ENCODE peak calls at places on chromosomes 11 and 22, in four cellular contexts. B is activated B cell treated with CpG ODN at 0.5 μM for 24 hours, G is mammary epithelial cell, C is progenitor cell of endocrine pancreas. U is an unnamed sample.
A peak's percentile ranks its signal among the peaks of the same experiment; 100 is the strongest.

GRCh38 chr22:36224245-36224644 is 15.1 kb downstream of the APOL2 start:
- DNase-seq in G (peak; percentile 24), B (no peak), C (no peak), U (no peak)

GRCh38 chr11:119108151-119108856 is 1.2 kb downstream of the C2CD2L start:
- DNase-seq in C (no peak), G (peak; percentile 37), B (no peak), U (no peak)

GRCh38 chr11:117424781-117425180 is 97.1 kb downstream of the CEP164 start:
- DNase-seq in C (no peak), G (no peak), B (no peak), U (no peak)

GRCh38 chr11:46456676-46457432 is 65.3 kb upstream of the CHRM4 start:
- DNase-seq in G (no peak), C (no peak), B (no peak), U (no peak)

GRCh38 chr11:123083623-123084029 is 21.7 kb upstream of the HSPA8 start:
- DNase-seq in B (no peak), C (no peak), G (peak; percentile 94), U (peak; percentile 83)

GRCh38 chr22:31125521-31126117 is 2.9 kb downstream of the INPP5J start:
- DNase-seq in G (no peak), C (no peak), B (no peak), U (no peak)

GRCh38 chr11:78030429-78031325 is 7.6 kb upstream of the KCTD14 start:
- DNase-seq in G (peak; percentile 40), C (no peak), B (no peak), U (no peak)

GRCh38 chr11:39817248-39817647 is 1642.2 kb downstream of the LRRC4C start:
- DNase-seq in C (no peak), B (no peak), G (no peak), U (no peak)

GRCh38 chr11:45180888-45181594 is 34.6 kb downstream of the PRDM11 start:
- DNase-seq in C (peak; percentile 48), B (peak; percentile 41), G (peak; percentile 55), U (no peak)

GRCh38 chr11:43359432-43359818 is 705 bp downstream of the TTC17 start:
- DNase-seq in G (peak; percentile 36), C (no peak), B (no peak), U (no peak)

GRCh38 chr11:65488273-65489058 is 10.4 kb upstream of the MALAT1 start:
- DNase-seq in B (no peak), C (no peak), G (peak; percentile 46), U (no peak)

GRCh38 chr11:35945137-35945518 is 1.3 kb downstream of the LDLRAD3 start:
- DNase-seq in G (no peak), C (no peak), B (no peak), U (no peak)

GRCh38 chr11:73577496-73577917 is 20.4 kb downstream of the FAM168A start:
- DNase-seq in B (no peak), C (no peak), G (no peak), U (peak; percentile 45)

GRCh38 chr11:47267858-47268257 is 2.1 kb upstream of the MADD start:
- DNase-seq in C (no peak), G (no peak), B (no peak), U (no peak)

GRCh38 chr11:6353367-6353987 is 33.2 kb upstream of the CAVIN3 start:
- DNase-seq in C (peak; percentile 67), G (peak; percentile 68), B (peak; percentile 29), U (no peak)

GRCh38 chr11:100929377-100929776 is 200.2 kb downstream of the PGR start:
- DNase-seq in C (no peak), G (peak; percentile 68), B (no peak), U (no peak)

GRCh38 chr11:113664981-113665710 is 41.0 kb downstream of the TMPRSS5 start:
- DNase-seq in G (no peak), C (no peak), B (no peak), U (no peak)

GRCh38 chr11:32852142-32852541 is 22.4 kb downstream of the PRRG4 start:
- DNase-seq in B (no peak), G (peak; percentile 83), C (no peak), U (no peak)

GRCh38 chr22:43926349-43926710 is 2.7 kb downstream of the PNPLA3 start:
- DNase-seq in C (no peak), G (peak; percentile 81), B (no peak), U (no peak)

GRCh38 chr11:122229611-122230386 is 113.8 kb upstream of the BLID start:
- DNase-seq in B (no peak), G (no peak), C (no peak), U (no peak)

GRCh38 chr11:82043316-82043715 is 690.3 kb downstream of the FAM181B start:
- DNase-seq in B (no peak), G (no peak), C (no peak), U (no peak)

GRCh38 chr11:33723238-33723881 is 12.9 kb downstream of the CD59 start:
- DNase-seq in G (peak; percentile 89), B (no peak), C (no peak), U (peak; percentile 83)

GRCh38 chr11:12260731-12261521 is 116.4 kb upstream of the PARVA start:
- DNase-seq in B (no peak), G (no peak), C (no peak), U (no peak)

GRCh38 chr11:33701831-33702230 is 1.2 kb upstream of the C11orf91 start:
- DNase-seq in B (no peak), C (no peak), G (peak; percentile 91), U (no peak)

GRCh38 chr22:35998748-35999147 is 29.9 kb downstream of the RBFOX2 start:
- DNase-seq in G (no peak), C (no peak), B (no peak), U (no peak)

GRCh38 chr22:27616033-27616432 is 185.5 kb downstream of the MN1 start:
- DNase-seq in G (no peak), B (no peak), C (no peak), U (no peak)

GRCh38 chr11:103959279-103959930 is 77.0 kb upstream of the DDI1 start:
- DNase-seq in C (no peak), B (no peak), G (no peak), U (no peak)

GRCh38 chr11:118644496-118644895 is 35.0 kb downstream of the TREH start:
- DNase-seq in C (no peak), B (no peak), G (no peak), U (no peak)

GRCh38 chr22:40412441-40412840 is 42.0 kb downstream of the SGSM3 start:
- DNase-seq in C (no peak), B (no peak), G (no peak), U (no peak)

GRCh38 chr11:59183768-59184167 is 11.8 kb downstream of the DTX4 start:
- DNase-seq in C (no peak), G (no peak), B (no peak), U (no peak)

GRCh38 chr22:27597703-27598444 is 203.7 kb downstream of the MN1 start:
- DNase-seq in G (peak; percentile 28), C (no peak), B (no peak), U (no peak)

GRCh38 chr22:23065495-23066122 is 4.7 kb upstream of the GNAZ start:
- DNase-seq in G (no peak), B (no peak), C (no peak), U (no peak)

GRCh38 chr22:45881524-45881875 is 95.5 kb downstream of the WNT7B start:
- DNase-seq in B (no peak), G (no peak), C (no peak), U (no peak)

GRCh38 chr22:38881464-38881871 is 9.5 kb upstream of the CBX6 start:
- DNase-seq in G (no peak), B (no peak), C (no peak), U (peak; percentile 80)

GRCh38 chr11:73655686-73656085 is 9.3 kb downstream of the PLEKHB1 start:
- DNase-seq in G (no peak), B (no peak), C (no peak), U (no peak)

GRCh38 chr11:103378931-103379330 is 269.7 kb downstream of the DYNC2H1 start:
- DNase-seq in C (no peak), G (no peak), B (no peak), U (no peak)

GRCh38 chr11:63938481-63939350 is at the start of gene NAA40:
- DNase-seq in G (peak; percentile 98), C (peak; percentile 96), B (peak; percentile 94), U (peak; percentile 79)
- TF ChIP-seq CTCF in G (no peak), C (no peak), B (no peak), U (no peak)

GRCh38 chr11:49221112-49221511 is 12.7 kb upstream of the FOLH1 start:
- DNase-seq in B (no peak), C (no peak), G (no peak), U (no peak)
- TF ChIP-seq CTCF in B (no peak), C (no peak), G (no peak), U (no peak)

DNA sequence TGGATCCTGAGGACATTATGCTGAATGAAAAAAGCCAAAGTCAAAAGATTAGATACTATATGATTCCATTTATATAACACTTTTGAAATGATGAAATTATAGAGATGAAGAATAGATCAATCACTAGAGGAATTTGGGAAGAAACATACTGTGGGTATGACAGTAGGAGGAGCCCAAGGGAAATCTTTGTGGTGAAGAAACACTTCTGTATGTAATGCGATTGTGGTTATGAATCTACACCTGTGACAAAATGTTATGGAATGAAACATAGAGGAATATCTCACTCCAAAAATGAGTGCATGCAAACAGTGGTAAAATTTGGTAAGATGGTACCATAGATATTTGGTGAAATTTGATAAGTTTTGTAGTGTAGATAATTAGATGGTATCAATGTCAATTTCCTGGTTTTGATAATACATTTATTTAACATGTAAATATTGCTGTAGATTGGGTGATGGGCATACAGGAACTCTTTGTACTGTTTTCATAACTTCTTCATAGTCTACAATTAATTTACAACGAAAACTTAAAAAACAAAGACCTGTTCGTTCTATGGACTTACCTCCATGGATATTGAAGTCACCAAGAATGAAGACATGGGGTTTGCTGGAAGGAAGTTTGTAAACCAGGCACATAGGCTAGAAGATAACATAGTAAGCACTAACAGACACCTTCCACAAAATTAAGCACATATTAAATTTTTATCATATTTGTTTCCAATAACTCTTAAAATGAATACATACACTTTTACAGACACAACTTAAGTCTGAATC is 11.5 kb downstream of the MRGPRX1 start:
- DNase-seq in G (peak; percentile 29), C (no peak), B (no peak), U (no peak)
- TF ChIP-seq CTCF in G (peak; percentile 48), C (no peak), B (no peak), U (no peak)

GRCh38 chr22:20811171-20811570 is 37.3 kb downstream of the SERPIND1 start:
- DNase-seq in B (no peak), C (no peak), G (no peak), U (no peak)

GRCh38 chr22:20807315-20807752 is 33.4 kb downstream of the SERPIND1 start:
- DNase-seq in C (no peak), B (no peak), G (peak; percentile 62), U (peak; percentile 77)

GRCh38 chr22:20810645-20811044 is 36.7 kb downstream of the SERPIND1 start:
- DNase-seq in G (no peak), C (no peak), B (no peak), U (no peak)

GRCh38 chr22:20808844-20809243 is 34.9 kb downstream of the SERPIND1 start:
- DNase-seq in G (no peak), B (no peak), C (no peak), U (no peak)

GRCh38 chr22:20809538-20810185 is 35.7 kb downstream of the SERPIND1 start:
- DNase-seq in B (no peak), C (no peak), G (no peak), U (no peak)
- TF ChIP-seq CTCF in B (no peak), C (no peak), G (no peak), U (no peak)

U was measured in AG09319.